ENCODE peak calls at places on chromosomes 1 and 21, in four cellular contexts. Y is keratinocyte, F is MM.1S, V is A549. X is an unnamed sample.

GRCh38 chr1:178408869-178409268 is 87.9 kb downstream of the CLEC20A start:
- DNase-seq in V (no peak), Y (no peak), F (no peak), X (no peak)

GRCh38 chr1:87478231-87478630 is 149.6 kb downstream of the LMO4 start:
- DNase-seq in F (no peak), Y (no peak), V (no peak), X (peak; percentile 15)

GRCh38 chr1:27009601-27010197 is 3.0 kb downstream of the TENT5B start:
- DNase-seq in V (no peak), Y (no peak), F (no peak), X (no peak)

GRCh38 chr1:45221716-45222115 is 15.3 kb upstream of the ZSWIM5 start:
- DNase-seq in F (no peak), V (no peak), Y (no peak), X (no peak)

GRCh38 chr1:207918571-207918970 is 7.6 kb upstream of the CD34 start:
- DNase-seq in V (no peak), Y (no peak), F (no peak), X (no peak)

GRCh38 chr1:155226910-155227260 is 18.4 kb downstream of the MTX1 start:
- DNase-seq in F (peak; percentile 70), V (peak; percentile 52), Y (no peak), X (peak; percentile 48)

GRCh38 chr1:236868625-236869467 is 73.8 kb downstream of the MTR start:
- DNase-seq in V (peak; percentile 40), Y (peak; percentile 40), F (peak; percentile 58), X (peak; percentile 63)

GRCh38 chr1:217897121-217897520 is 266.0 kb downstream of the SPATA17 start:
- DNase-seq in V (no peak), F (no peak), Y (no peak), X (no peak)

GRCh38 chr1:90114521-90115141 is 119.7 kb downstream of the ZNF326 start:
- DNase-seq in V (peak; percentile 20), F (peak; percentile 62), Y (peak; percentile 21), X (no peak)

GRCh38 chr1:151158311-151158710 is 1.9 kb downstream of the TNFAIP8L2 start:
- DNase-seq in F (no peak), V (no peak), Y (no peak), X (no peak)

GRCh38 chr1:30087465-30087864 is 635.9 kb downstream of the MATN1 start:
- DNase-seq in F (no peak), Y (no peak), V (peak; percentile 23), X (no peak)

GRCh38 chr1:64896546-64896945 is 69.8 kb downstream of the JAK1 start:
- DNase-seq in V (no peak), F (no peak), Y (no peak), X (no peak)

GRCh38 chr1:26168410-26169167 is at the start of gene C1orf232:
- DNase-seq in V (no peak), Y (no peak), F (no peak), X (no peak)

GRCh38 chr1:107748529-107748928 is 216.5 kb downstream of the VAV3 start:
- DNase-seq in V (peak; percentile 3), Y (no peak), F (peak; percentile 43), X (no peak)

GRCh38 chr21:30243691-30244090 is 27.8 kb upstream of the CLDN8 start:
- DNase-seq in Y (no peak), F (no peak), V (no peak), X (no peak)

GRCh38 chr1:83959824-83960441 is 39.0 kb downstream of the TTLL7 start:
- DNase-seq in F (no peak), V (no peak), Y (no peak), X (no peak)

GRCh38 chr1:18300376-18300775 is 180.4 kb upstream of the KLHDC7A start:
- DNase-seq in V (no peak), F (no peak), Y (no peak), X (no peak)

GRCh38 chr1:39522661-39523567 is 31.5 kb downstream of the BMP8A start:
- DNase-seq in Y (no peak), V (no peak), F (no peak), X (no peak)

GRCh38 chr21:15051652-15052554 is 12.9 kb downstream of the NRIP1 start:
- DNase-seq in F (no peak), Y (no peak), V (no peak), X (no peak)

GRCh38 chr21:37554661-37555379 is 188.2 kb downstream of the DYRK1A start:
- DNase-seq in Y (no peak), V (no peak), F (no peak), X (no peak)

GRCh38 chr1:22777658-22778057 is 67.0 kb downstream of the EPHB2 start:
- DNase-seq in F (no peak), Y (no peak), V (no peak), X (no peak)

GRCh38 chr1:167627865-167628641 is 2.0 kb upstream of the RCSD1 start:
- DNase-seq in V (no peak), Y (no peak), F (peak; percentile 99), X (no peak)

GRCh38 chr1:6420594-6421042 is 899 bp upstream of the HES2 start:
- DNase-seq in F (no peak), Y (no peak), V (no peak), X (no peak)

GRCh38 chr1:3067671-3068399 is 1.2 kb upstream of the PRDM16 start:
- DNase-seq in Y (no peak), F (no peak), V (no peak), X (no peak)

GRCh38 chr1:98053471-98054366 is 132.9 kb upstream of the DPYD start:
- DNase-seq in F (peak; percentile 48), V (no peak), Y (no peak), X (peak; percentile 67)

GRCh38 chr1:52677407-52677806 is 20.7 kb downstream of the COA7 start:
- DNase-seq in V (no peak), Y (no peak), F (no peak), X (no peak)

GRCh38 chr1:21139601-21140000 is 37.1 kb downstream of the EIF4G3 start:
- DNase-seq in F (peak; percentile 50), Y (no peak), V (no peak), X (peak; percentile 53)

GRCh38 chr1:202276081-202276715 is 65.5 kb downstream of the UBE2T start:
- DNase-seq in F (no peak), V (no peak), Y (no peak), X (no peak)

DNA sequence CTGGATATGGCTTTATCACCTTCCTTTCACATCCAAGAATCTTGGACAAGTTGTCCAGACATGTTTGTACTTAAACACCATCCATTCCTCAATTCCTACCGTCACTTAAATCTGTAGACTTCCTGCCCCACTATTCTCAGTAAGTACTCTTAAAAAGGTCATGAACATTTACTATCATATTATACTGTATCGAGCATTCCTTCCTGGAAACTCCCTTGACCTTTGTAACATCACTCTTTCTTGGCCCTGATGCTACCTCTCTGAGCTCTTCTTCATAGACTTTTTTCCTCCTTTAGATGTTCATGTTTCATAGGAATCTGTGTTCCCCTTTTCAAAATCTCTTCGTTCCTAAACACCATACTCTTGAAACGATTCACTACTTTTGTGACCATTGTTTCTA is 15.5 kb downstream of the BLZF1 start:
- DNase-seq in F (no peak), Y (no peak), V (no peak), X (no peak)
- H3K27ac ChIP-seq in F (no peak overlapping the region), Y (no peak overlapping the region), V (no peak overlapping the region), X (no peak overlapping the region)

DNA sequence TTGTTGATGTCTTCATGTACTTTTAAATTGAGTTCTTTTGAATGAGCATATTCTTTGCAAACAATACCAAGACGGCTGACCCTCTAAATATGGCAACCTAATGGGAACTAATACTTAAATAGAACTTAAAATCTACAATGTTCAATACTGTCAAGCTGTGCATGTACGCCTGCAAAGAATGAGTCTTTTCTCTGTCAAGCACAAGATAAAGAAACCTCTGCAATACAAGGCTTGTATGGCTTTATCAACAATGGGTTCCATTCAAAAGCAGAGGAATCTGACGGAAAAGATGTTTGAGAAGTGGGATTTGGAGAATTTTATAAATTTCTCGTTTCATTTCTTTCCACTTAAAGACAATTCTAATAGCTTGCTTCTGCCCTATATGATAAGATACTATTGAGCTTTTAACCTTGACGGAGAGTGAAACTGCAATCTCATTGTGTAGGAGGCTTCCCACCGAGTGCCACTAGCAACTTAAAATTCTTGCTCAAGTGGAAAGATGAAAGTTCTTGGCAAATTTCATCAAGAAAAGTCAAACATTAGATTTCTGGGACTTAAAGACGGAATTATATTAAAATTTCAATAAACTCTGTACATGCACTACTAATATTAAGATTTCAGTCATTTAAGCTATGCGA is 119.8 kb downstream of the RGS21 start:
- DNase-seq in V (no peak), Y (no peak), F (no peak), X (no peak)
- H3K27ac ChIP-seq in V (no peak overlapping the region), Y (no peak overlapping the region), F (no peak overlapping the region), X (no peak overlapping the region)

DNA sequence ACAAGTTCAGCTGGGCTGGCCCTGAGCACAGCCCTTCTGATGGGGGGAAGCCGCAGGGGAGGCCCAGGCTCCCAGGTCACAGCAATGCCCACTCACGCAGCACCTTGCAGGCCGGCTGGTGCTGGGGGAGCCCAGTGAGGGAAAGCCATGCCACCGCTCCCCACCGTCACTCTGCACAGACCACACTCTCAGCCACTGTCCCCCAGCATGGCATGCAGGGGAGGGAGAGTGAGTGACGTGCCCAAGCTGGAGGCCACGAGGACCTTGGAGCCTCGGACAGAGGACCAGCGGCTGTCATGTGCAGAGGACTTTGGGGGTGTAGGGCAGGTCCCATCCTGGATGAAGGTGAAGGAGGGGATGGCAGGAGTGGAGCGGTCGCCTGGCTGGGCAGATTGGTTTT is 25.1 kb downstream of the SLC45A1 start:
- DNase-seq in F (no peak), V (no peak), Y (no peak), X (no peak)
- H3K27ac ChIP-seq in F (no peak overlapping the region), V (peak overlapping the region; percentile 95), Y (no peak overlapping the region), X (peak overlapping the region; percentile 85)

GRCh38 chr1:112002525-112002924 is 13.1 kb upstream of the KCND3 start:
- DNase-seq in F (no peak), Y (no peak), V (no peak), X (no peak)
- H3K27ac ChIP-seq in F (no peak overlapping the region), Y (no peak overlapping the region), V (no peak overlapping the region), X (no peak overlapping the region)

GRCh38 chr1:158809862-158810261 is 21.3 kb upstream of the MNDA start:
- DNase-seq in F (no peak), Y (no peak), V (no peak), X (no peak)
- H3K27ac ChIP-seq in F (no peak overlapping the region), Y (no peak overlapping the region), V (no peak overlapping the region), X (no peak overlapping the region)